ENCODE peak calls at places on chromosome 7, in seven cellular contexts. X is ACHN; D is activated naive CD4-positive, alpha-beta T cell; R is left ventricle myocardium superior; U is NCI-H2171 treated with DMSO at 0.1 percent for 48 hours; Q is GDM1; N is nucleus accumbens. W is an unnamed sample.

GRCh38 chr7:94396044-94396443 is 1.3 kb downstream of the COL1A2 start:
- DNase-seq in X (no peak), D (no peak), R (no peak), U (no peak), Q (no peak), N (no peak), W (no peak)

GRCh38 chr7:27277628-27278027 is 35.0 kb downstream of the EVX1 start:
- DNase-seq in X (peak; percentile 8), D (no peak), R (no peak), U (no peak), Q (no peak), N (no peak), W (no peak)

GRCh38 chr7:143514487-143514886 is 36.8 kb downstream of the TAS2R41 start:
- DNase-seq in X (no peak), D (no peak), R (no peak), U (no peak), Q (no peak), N (no peak), W (no peak)

GRCh38 chr7:5523052-5523711 is 99.5 kb upstream of the TNRC18 start:
- DNase-seq in X (peak; percentile 54), D (no peak), R (no peak), U (peak; percentile 38), Q (no peak), N (no peak), W (no peak)

GRCh38 chr7:46542076-46542475 is 621.0 kb upstream of the IGFBP3 start:
- DNase-seq in X (no peak), D (no peak), R (no peak), U (no peak), Q (no peak), N (no peak), W (no peak)

GRCh38 chr7:40282858-40283257 is 148.1 kb downstream of the SUGCT start:
- DNase-seq in X (no peak), D (no peak), R (no peak), U (no peak), Q (no peak), N (no peak), W (no peak)

GRCh38 chr7:112874909-112875308 is 84.7 kb upstream of the TMEM168 start:
- DNase-seq in X (no peak), D (no peak), R (no peak), U (no peak), Q (no peak), N (no peak), W (no peak)

GRCh38 chr7:16564909-16565426 is 38.3 kb downstream of the LRRC72 start:
- DNase-seq in X (peak; percentile 73), D (no peak), R (no peak), U (peak; percentile 79), Q (peak; percentile 18), N (no peak), W (no peak)

GRCh38 chr7:2687338-2687869 is 598 bp upstream of the AMZ1 start:
- DNase-seq in X (peak; percentile 92), D (no peak), R (no peak), U (no peak), Q (no peak), N (no peak), W (no peak)

GRCh38 chr7:30463400-30464145 is 15.0 kb downstream of the NOD1 start:
- DNase-seq in X (no peak), D (no peak), R (no peak), U (no peak), Q (no peak), N (no peak), W (no peak)

GRCh38 chr7:8379264-8379663 is 54.1 kb upstream of the NXPH1 start:
- DNase-seq in X (no peak), D (no peak), R (no peak), U (peak; percentile 96), Q (no peak), N (no peak), W (no peak)

GRCh38 chr7:3042861-3043489 is 692 bp downstream of the CARD11 start:
- DNase-seq in X (peak; percentile 58), D (no peak), R (no peak), U (no peak), Q (no peak), N (no peak), W (no peak)

GRCh38 chr7:105652359-105652993 is 71.2 kb upstream of the EFCAB10 start:
- DNase-seq in X (peak; percentile 74), D (peak; percentile 10), R (peak; percentile 85), U (peak; percentile 69), Q (peak; percentile 37), N (no peak), W (peak; percentile 36)

GRCh38 chr7:144824360-144824759 is 11.5 kb downstream of the TPK1 start:
- DNase-seq in X (peak; percentile 99), D (no peak), R (no peak), U (peak; percentile 71), Q (no peak), N (no peak), W (no peak)

GRCh38 chr7:92731327-92732063 is 104.9 kb downstream of the CDK6 start:
- DNase-seq in X (no peak), D (no peak), R (no peak), U (no peak), Q (no peak), N (no peak), W (no peak)

GRCh38 chr7:122885583-122886356 is 490 bp downstream of the CADPS2 start:
- DNase-seq in X (peak; percentile 80), D (no peak), R (peak; percentile 74), U (peak; percentile 41), Q (no peak), N (no peak), W (peak; percentile 10)

GRCh38 chr7:51123322-51124021 is 193.1 kb downstream of the COBL start:
- DNase-seq in X (peak; percentile 97), D (peak; percentile 5), R (no peak), U (no peak), Q (no peak), N (no peak), W (peak; percentile 78)

GRCh38 chr7:66313913-66314568 is 108.9 kb downstream of the TPST1 start:
- DNase-seq in X (no peak), D (no peak), R (no peak), U (no peak), Q (no peak), N (no peak), W (no peak)

GRCh38 chr7:90007831-90008230 is 146.4 kb upstream of the STEAP1 start:
- DNase-seq in X (no peak), D (no peak), R (no peak), U (no peak), Q (no peak), N (no peak), W (no peak)

GRCh38 chr7:36651404-36651803 is 72.9 kb downstream of the AOAH start:
- DNase-seq in X (peak; percentile 6), D (no peak), R (no peak), U (no peak), Q (no peak), N (no peak), W (no peak)

GRCh38 chr7:151060416-151061234 is 1.2 kb downstream of the SLC4A2 start:
- DNase-seq in X (peak; percentile 83), D (no peak), R (no peak), U (peak; percentile 13), Q (no peak), N (no peak), W (peak; percentile 6)

GRCh38 chr7:151885202-151885580 is 8.3 kb upstream of the PRKAG2 start:
- DNase-seq in X (no peak), D (no peak), R (no peak), U (no peak), Q (no peak), N (no peak), W (no peak)

GRCh38 chr7:12199363-12199762 is 11.7 kb upstream of the TMEM106B start:
- DNase-seq in X (no peak), D (no peak), R (no peak), U (no peak), Q (no peak), N (no peak), W (no peak)

GRCh38 chr7:123367508-123368122 is 166.8 kb downstream of the IQUB start:
- DNase-seq in X (peak; percentile 64), D (no peak), R (no peak), U (peak; percentile 49), Q (peak; percentile 5), N (no peak), W (no peak)

GRCh38 chr7:140326116-140326928 is 72.0 kb downstream of the SLC37A3 start:
- DNase-seq in X (peak; percentile 75), D (no peak), R (peak; percentile 64), U (peak; percentile 51), Q (no peak), N (peak; percentile 4), W (peak; percentile 37)

GRCh38 chr7:71521506-71521905 is 389.6 kb downstream of the GALNT17 start:
- DNase-seq in X (no peak), D (no peak), R (no peak), U (peak; percentile 98), Q (no peak), N (no peak), W (no peak)

GRCh38 chr7:152989889-152990380 is 230.4 kb downstream of the ACTR3B start:
- DNase-seq in X (peak; percentile 30), D (no peak), R (no peak), U (peak; percentile 43), Q (peak; percentile 62), N (no peak), W (no peak)

GRCh38 chr7:112370436-112370835 is 79.8 kb upstream of the IFRD1 start:
- DNase-seq in X (no peak), D (no peak), R (no peak), U (no peak), Q (no peak), N (no peak), W (no peak)

GRCh38 chr7:151808296-151809155 is 68.4 kb downstream of the PRKAG2 start:
- DNase-seq in X (peak; percentile 97), D (no peak), R (no peak), U (peak; percentile 82), Q (no peak), N (no peak), W (no peak)

GRCh38 chr7:128783143-128783799 is 7.7 kb upstream of the OPN1SW start:
- DNase-seq in X (no peak), D (no peak), R (peak; percentile 91), U (no peak), Q (no peak), N (no peak), W (no peak)

GRCh38 chr7:108253275-108254044 is 123.3 kb upstream of the LAMB4 start:
- DNase-seq in X (peak; percentile 86), D (no peak), R (no peak), U (peak; percentile 99), Q (no peak), N (no peak), W (no peak)

GRCh38 chr7:50335795-50336754 is 31.6 kb downstream of the IKZF1 start:
- DNase-seq in X (no peak), D (peak; percentile 36), R (no peak), U (peak; percentile 13), Q (no peak), N (no peak), W (no peak)

GRCh38 chr7:151088856-151089699 is 2.8 kb downstream of the AGAP3 start:
- DNase-seq in X (no peak), D (no peak), R (peak; percentile 77), U (peak; percentile 96), Q (no peak), N (no peak), W (peak; percentile 35)

W was measured in C1 segment of cervical spinal cord.